ENCODE peak calls at places on chromosomes 6 and 20, in six cellular contexts. One of them, this sample, is unnamed.

GRCh38 chr6:13461805-13462204 is 25.6 kb downstream of the GFOD1 start:
- DNase-seq in OCI-LY7: no peak
- DNase-seq in KBM-7: no peak
- DNase-seq in brain microvascular endothelial cell: no peak
- DNase-seq in SK-N-DZ: no peak
- DNase-seq in EH: peak; percentile 40
- DNase-seq in this sample: no peak

GRCh38 chr6:157092736-157093135 is 230.6 kb downstream of the TMEM242 start:
- DNase-seq in OCI-LY7: no peak
- DNase-seq in KBM-7: no peak
- DNase-seq in brain microvascular endothelial cell: peak; percentile 65
- DNase-seq in SK-N-DZ: no peak
- DNase-seq in EH: no peak
- DNase-seq in this sample: no peak

GRCh38 chr6:142659661-142660060 is 285.3 kb downstream of the HIVEP2 start:
- DNase-seq in OCI-LY7: no peak
- DNase-seq in KBM-7: no peak
- DNase-seq in brain microvascular endothelial cell: no peak
- DNase-seq in SK-N-DZ: no peak
- DNase-seq in EH: no peak
- DNase-seq in this sample: no peak

GRCh38 chr20:63964412-63964811 is 5.3 kb downstream of the ZNF512B start:
- DNase-seq in OCI-LY7: no peak
- DNase-seq in KBM-7: no peak
- DNase-seq in brain microvascular endothelial cell: no peak
- DNase-seq in SK-N-DZ: no peak
- DNase-seq in EH: no peak
- DNase-seq in this sample: no peak

GRCh38 chr6:88472731-88473130 is 306.6 kb upstream of the CNR1 start:
- DNase-seq in OCI-LY7: no peak
- DNase-seq in KBM-7: no peak
- DNase-seq in brain microvascular endothelial cell: no peak
- DNase-seq in SK-N-DZ: peak; percentile 62
- DNase-seq in EH: no peak
- DNase-seq in this sample: no peak

GRCh38 chr6:22399693-22400092 is 102.9 kb upstream of the PRL start:
- DNase-seq in OCI-LY7: no peak
- DNase-seq in KBM-7: no peak
- DNase-seq in brain microvascular endothelial cell: peak; percentile 16
- DNase-seq in SK-N-DZ: no peak
- DNase-seq in EH: peak; percentile 75
- DNase-seq in this sample: peak; percentile 18

GRCh38 chr20:34581341-34582189 is 23.0 kb downstream of the MAP1LC3A start:
- DNase-seq in OCI-LY7: no peak
- DNase-seq in KBM-7: no peak
- DNase-seq in brain microvascular endothelial cell: peak; percentile 17
- DNase-seq in SK-N-DZ: no peak
- DNase-seq in EH: peak; percentile 85
- DNase-seq in this sample: no peak

GRCh38 chr20:29409833-29410804 is 1847.3 kb upstream of the DEFB115 start:
- DNase-seq in OCI-LY7: no peak
- DNase-seq in KBM-7: no peak
- DNase-seq in brain microvascular endothelial cell: no peak
- DNase-seq in SK-N-DZ: no peak
- DNase-seq in EH: no peak
- DNase-seq in this sample: no peak

GRCh38 chr20:46512943-46513844 is at the start of gene ZNF334:
- DNase-seq in OCI-LY7: no peak
- DNase-seq in KBM-7: no peak
- DNase-seq in brain microvascular endothelial cell: peak; percentile 0
- DNase-seq in SK-N-DZ: peak; percentile 92
- DNase-seq in EH: peak; percentile 15
- DNase-seq in this sample: peak; percentile 61

GRCh38 chr20:54474866-54475265 is 527 bp upstream of the DOK5 start:
- DNase-seq in OCI-LY7: no peak
- DNase-seq in KBM-7: no peak
- DNase-seq in brain microvascular endothelial cell: no peak
- DNase-seq in SK-N-DZ: no peak
- DNase-seq in EH: no peak
- DNase-seq in this sample: no peak

GRCh38 chr6:45378324-45378926 is 691 bp upstream of the SUPT3H start:
- DNase-seq in OCI-LY7: no peak
- DNase-seq in KBM-7: no peak
- DNase-seq in brain microvascular endothelial cell: no peak
- DNase-seq in SK-N-DZ: no peak
- DNase-seq in EH: no peak
- DNase-seq in this sample: no peak

GRCh38 chr6:152552616-152553209 is 84.4 kb downstream of the SYNE1 start:
- DNase-seq in OCI-LY7: peak; percentile 74
- DNase-seq in KBM-7: peak; percentile 52
- DNase-seq in brain microvascular endothelial cell: peak; percentile 65
- DNase-seq in SK-N-DZ: peak; percentile 69
- DNase-seq in EH: peak; percentile 76
- DNase-seq in this sample: no peak

GRCh38 chr6:84804720-84805119 is 40.3 kb upstream of the TBX18 start:
- DNase-seq in OCI-LY7: no peak
- DNase-seq in KBM-7: no peak
- DNase-seq in brain microvascular endothelial cell: peak; percentile 40
- DNase-seq in SK-N-DZ: no peak
- DNase-seq in EH: peak; percentile 3
- DNase-seq in this sample: no peak

GRCh38 chr20:25239387-25240370 is 8.2 kb upstream of the PYGB start:
- DNase-seq in OCI-LY7: peak; percentile 5
- DNase-seq in KBM-7: no peak
- DNase-seq in brain microvascular endothelial cell: no peak
- DNase-seq in SK-N-DZ: no peak
- DNase-seq in EH: no peak
- DNase-seq in this sample: no peak

GRCh38 chr6:135853227-135853626 is 1.7 kb downstream of the PDE7B start:
- DNase-seq in OCI-LY7: no peak
- DNase-seq in KBM-7: no peak
- DNase-seq in brain microvascular endothelial cell: peak; percentile 51
- DNase-seq in SK-N-DZ: no peak
- DNase-seq in EH: peak; percentile 43
- DNase-seq in this sample: no peak

GRCh38 chr6:31007694-31008093 is 2.6 kb upstream of the MUC22 start:
- DNase-seq in OCI-LY7: no peak
- DNase-seq in KBM-7: no peak
- DNase-seq in brain microvascular endothelial cell: peak; percentile 82
- DNase-seq in SK-N-DZ: no peak
- DNase-seq in EH: peak; percentile 94
- DNase-seq in this sample: no peak

GRCh38 chr6:53014034-53014433 is 18.9 kb upstream of the GSTA4 start:
- DNase-seq in OCI-LY7: no peak
- DNase-seq in KBM-7: no peak
- DNase-seq in brain microvascular endothelial cell: no peak
- DNase-seq in SK-N-DZ: no peak
- DNase-seq in EH: peak; percentile 74
- DNase-seq in this sample: no peak

GRCh38 chr20:41222299-41222698 is 85.0 kb downstream of the PLCG1 start:
- DNase-seq in OCI-LY7: no peak
- DNase-seq in KBM-7: no peak
- DNase-seq in brain microvascular endothelial cell: no peak
- DNase-seq in SK-N-DZ: no peak
- DNase-seq in EH: no peak
- DNase-seq in this sample: no peak

GRCh38 chr20:43102394-43102793 is 87.3 kb downstream of the PTPRT start:
- DNase-seq in OCI-LY7: peak; percentile 7
- DNase-seq in KBM-7: no peak
- DNase-seq in brain microvascular endothelial cell: no peak
- DNase-seq in SK-N-DZ: no peak
- DNase-seq in EH: no peak
- DNase-seq in this sample: no peak

GRCh38 chr6:150006961-150007464 is 18.3 kb downstream of the RAET1L start:
- DNase-seq in OCI-LY7: peak; percentile 62
- DNase-seq in KBM-7: peak; percentile 53
- DNase-seq in brain microvascular endothelial cell: no peak
- DNase-seq in SK-N-DZ: no peak
- DNase-seq in EH: peak; percentile 19
- DNase-seq in this sample: no peak

GRCh38 chr20:50379049-50379990 is 130.9 kb upstream of the PTPN1 start:
- DNase-seq in OCI-LY7: no peak
- DNase-seq in KBM-7: peak; percentile 78
- DNase-seq in brain microvascular endothelial cell: peak; percentile 70
- DNase-seq in SK-N-DZ: no peak
- DNase-seq in EH: peak; percentile 97
- DNase-seq in this sample: peak; percentile 80

GRCh38 chr20:57957397-57958049 is 247.7 kb upstream of the PMEPA1 start:
- DNase-seq in OCI-LY7: no peak
- DNase-seq in KBM-7: no peak
- DNase-seq in brain microvascular endothelial cell: peak; percentile 34
- DNase-seq in SK-N-DZ: no peak
- DNase-seq in EH: peak; percentile 95
- DNase-seq in this sample: no peak

GRCh38 chr6:52362443-52363221 is 681 bp downstream of the PAQR8 start:
- DNase-seq in OCI-LY7: peak; percentile 55
- DNase-seq in KBM-7: peak; percentile 32
- DNase-seq in brain microvascular endothelial cell: peak; percentile 6
- DNase-seq in SK-N-DZ: peak; percentile 26
- DNase-seq in EH: peak; percentile 46
- DNase-seq in this sample: no peak

GRCh38 chr20:24379116-24379927 is 90.1 kb upstream of the SYNDIG1 start:
- DNase-seq in OCI-LY7: no peak
- DNase-seq in KBM-7: no peak
- DNase-seq in brain microvascular endothelial cell: peak; percentile 1
- DNase-seq in SK-N-DZ: no peak
- DNase-seq in EH: peak; percentile 71
- DNase-seq in this sample: no peak

GRCh38 chr6:24883618-24884017 is 52.1 kb downstream of the RIPOR2 start:
- DNase-seq in OCI-LY7: peak; percentile 85
- DNase-seq in KBM-7: peak; percentile 30
- DNase-seq in brain microvascular endothelial cell: peak; percentile 4
- DNase-seq in SK-N-DZ: no peak
- DNase-seq in EH: peak; percentile 90
- DNase-seq in this sample: no peak

GRCh38 chr20:51008718-51009117 is 14.2 kb downstream of the KCNG1 start:
- DNase-seq in OCI-LY7: no peak
- DNase-seq in KBM-7: no peak
- DNase-seq in brain microvascular endothelial cell: no peak
- DNase-seq in SK-N-DZ: no peak
- DNase-seq in EH: no peak
- DNase-seq in this sample: no peak

GRCh38 chr6:38404355-38404754 is 235.4 kb downstream of the BTBD9 start:
- DNase-seq in OCI-LY7: peak; percentile 24
- DNase-seq in KBM-7: no peak
- DNase-seq in brain microvascular endothelial cell: no peak
- DNase-seq in SK-N-DZ: no peak
- DNase-seq in EH: no peak
- DNase-seq in this sample: no peak

GRCh38 chr20:16385462-16385861 is 187.8 kb downstream of the KIF16B start:
- DNase-seq in OCI-LY7: no peak
- DNase-seq in KBM-7: no peak
- DNase-seq in brain microvascular endothelial cell: no peak
- DNase-seq in SK-N-DZ: no peak
- DNase-seq in EH: no peak
- DNase-seq in this sample: no peak

GRCh38 chr6:98467902-98468301 is 366.5 kb upstream of the POU3F2 start:
- DNase-seq in OCI-LY7: no peak
- DNase-seq in KBM-7: no peak
- DNase-seq in brain microvascular endothelial cell: no peak
- DNase-seq in SK-N-DZ: no peak
- DNase-seq in EH: no peak
- DNase-seq in this sample: no peak

GRCh38 chr6:90397929-90398674 is 101.5 kb upstream of the BACH2 start:
- DNase-seq in OCI-LY7: no peak
- DNase-seq in KBM-7: no peak
- DNase-seq in brain microvascular endothelial cell: peak; percentile 41
- DNase-seq in SK-N-DZ: no peak
- DNase-seq in EH: no peak
- DNase-seq in this sample: no peak

GRCh38 chr6:33212857-33213165 is 4.5 kb downstream of the RING1 start:
- DNase-seq in OCI-LY7: no peak
- DNase-seq in KBM-7: no peak
- DNase-seq in brain microvascular endothelial cell: no peak
- DNase-seq in SK-N-DZ: no peak
- DNase-seq in EH: peak; percentile 48
- DNase-seq in this sample: no peak

GRCh38 chr6:157314705-157315321 is 8.5 kb downstream of the TMEM242 start:
- DNase-seq in OCI-LY7: peak; percentile 81
- DNase-seq in KBM-7: peak; percentile 67
- DNase-seq in brain microvascular endothelial cell: peak; percentile 57
- DNase-seq in SK-N-DZ: peak; percentile 56
- DNase-seq in EH: peak; percentile 78
- DNase-seq in this sample: no peak

GRCh38 chr6:117352466-117353081 is 73.2 kb downstream of the ROS1 start:
- DNase-seq in OCI-LY7: peak; percentile 1
- DNase-seq in KBM-7: peak; percentile 3
- DNase-seq in brain microvascular endothelial cell: no peak
- DNase-seq in SK-N-DZ: no peak
- DNase-seq in EH: peak; percentile 31
- DNase-seq in this sample: no peak

This sample was measured in breast epithelium.